ENCODE peak calls at places on chromosome 3, in four cellular contexts. G is mucosa of descending colon, A is endodermal cell, T is neuronal stem cell. H is an unnamed sample.

GRCh38 chr3:168034152-168034928 is 61.4 kb downstream of the GOLIM4 start:
- DNase-seq in G (no peak), A (no peak), T (no peak), H (no peak)

GRCh38 chr3:188941103-188941502 is 230.7 kb upstream of the TPRG1 start:
- DNase-seq in A (no peak), G (no peak), T (no peak), H (no peak)

GRCh38 chr3:128482175-128482856 is 10.7 kb downstream of the GATA2 start:
- DNase-seq in A (peak; percentile 66), G (no peak), T (no peak), H (no peak)

GRCh38 chr3:51929420-51930003 is 12.2 kb downstream of the RRP9 start:
- DNase-seq in G (no peak), T (no peak), A (peak; percentile 80), H (no peak)

GRCh38 chr3:49416867-49417266 is 4.6 kb downstream of the TCTA start:
- DNase-seq in G (peak; percentile 1), A (no peak), T (no peak), H (no peak)

GRCh38 chr3:121883507-121883906 is 10.7 kb upstream of the SLC15A2 start:
- DNase-seq in A (no peak), T (peak; percentile 0), G (no peak), H (peak; percentile 3)

GRCh38 chr3:47846880-47847248 is 43.9 kb downstream of the DHX30 start:
- DNase-seq in T (no peak), G (no peak), A (no peak), H (no peak)

GRCh38 chr3:87541711-87542110 is 265.3 kb upstream of the POU1F1 start:
- DNase-seq in T (no peak), G (no peak), A (no peak), H (no peak)

GRCh38 chr3:142861926-142862325 is 27.0 kb downstream of the PCOLCE2 start:
- DNase-seq in T (no peak), G (no peak), A (peak; percentile 72), H (no peak)

GRCh38 chr3:175149675-175150074 is 290.5 kb downstream of the NAALADL2 start:
- DNase-seq in A (no peak), T (no peak), G (no peak), H (peak; percentile 68)

GRCh38 chr3:14117468-14118399 is 6.9 kb downstream of the CHCHD4 start:
- DNase-seq in A (no peak), G (no peak), T (no peak), H (no peak)

GRCh38 chr3:151901282-151901945 is 28.0 kb downstream of the SUCNR1 start:
- DNase-seq in T (no peak), A (no peak), G (no peak), H (no peak)

GRCh38 chr3:149502438-149502837 is 27.9 kb downstream of the TM4SF4 start:
- DNase-seq in A (no peak), T (no peak), G (no peak), H (no peak)

GRCh38 chr3:182792901-182793662 is at the start of gene ATP11B:
- DNase-seq in G (peak; percentile 87), A (peak; percentile 87), T (peak; percentile 61), H (peak; percentile 79)

GRCh38 chr3:29167180-29167579 is 113.7 kb upstream of the RBMS3 start:
- DNase-seq in G (no peak), A (no peak), T (no peak), H (no peak)

GRCh38 chr3:50089603-50089945 is 855 bp downstream of the RBM5 start:
- DNase-seq in G (no peak), T (no peak), A (no peak), H (peak; percentile 19)

GRCh38 chr3:171704002-171704401 is 106.3 kb downstream of the PLD1 start:
- DNase-seq in G (no peak), T (no peak), A (peak; percentile 78), H (peak; percentile 28)

GRCh38 chr3:186826316-186826977 is 16.1 kb upstream of the ADIPOQ start:
- DNase-seq in T (no peak), G (no peak), A (peak; percentile 68), H (no peak)

GRCh38 chr3:23600178-23600577 is 205.6 kb upstream of the UBE2E1 start:
- DNase-seq in T (no peak), A (no peak), G (no peak), H (no peak)

GRCh38 chr3:49377483-49377882 is 19.3 kb upstream of the GPX1 start:
- DNase-seq in G (no peak), A (no peak), T (no peak), H (no peak)

GRCh38 chr3:33664195-33664594 is 53.9 kb downstream of the CLASP2 start:
- DNase-seq in A (no peak), G (no peak), T (no peak), H (no peak)

GRCh38 chr3:33660035-33660434 is 58.0 kb downstream of the CLASP2 start:
- DNase-seq in A (no peak), G (no peak), T (no peak), H (no peak)

GRCh38 chr3:33658039-33658438 is 60.0 kb downstream of the CLASP2 start:
- DNase-seq in T (no peak), A (no peak), G (no peak), H (no peak)

GRCh38 chr3:33663042-33663441 is 55.0 kb downstream of the CLASP2 start:
- DNase-seq in T (no peak), A (no peak), G (no peak), H (no peak)

DNA sequence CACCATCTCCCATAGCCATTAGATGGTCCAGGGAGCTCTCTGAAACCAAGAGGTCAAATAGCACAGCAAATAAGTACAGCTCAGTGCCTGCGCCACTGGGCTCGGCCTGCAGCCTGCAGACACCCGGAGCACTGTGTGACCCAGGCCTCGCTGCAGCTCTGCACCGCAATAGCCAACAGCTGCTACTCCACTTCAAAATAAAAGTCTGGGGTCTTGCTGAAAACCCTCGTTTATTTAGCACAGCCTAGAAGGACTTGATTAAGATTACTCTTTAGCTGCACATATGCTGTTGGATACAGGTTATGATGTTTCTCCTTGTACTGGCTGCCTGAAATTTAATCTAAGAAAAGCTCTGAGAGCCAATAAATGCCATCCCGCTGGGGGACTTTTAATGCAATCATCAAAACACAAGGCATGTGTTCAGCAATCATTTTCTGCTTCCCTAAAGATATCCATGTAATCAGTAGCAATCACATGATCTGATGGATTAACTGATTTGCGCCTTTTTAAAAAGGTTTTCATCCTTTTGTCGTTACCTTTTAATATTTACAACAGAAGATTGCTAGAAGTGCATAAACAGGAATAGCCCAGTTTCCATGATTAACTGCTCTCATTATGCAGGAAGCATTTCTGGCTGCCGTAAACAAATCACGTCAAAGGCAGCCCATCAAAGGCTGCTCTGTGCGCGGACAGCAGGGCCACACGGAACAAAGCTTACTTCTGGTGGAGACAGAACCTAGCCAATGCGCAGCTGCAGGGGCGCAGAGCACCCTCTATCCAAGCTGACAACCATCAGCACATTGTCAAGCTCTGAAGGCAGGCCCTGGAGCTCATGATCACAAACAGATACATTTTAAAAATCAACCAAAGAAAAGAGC is 58.8 kb downstream of the CLASP2 start:
- DNase-seq in A (peak; percentile 84), G (peak; percentile 71), T (peak; percentile 65), H (peak; percentile 55)
- H3K4me3 ChIP-seq in A (peak overlapping the region; percentile 73), G (no peak overlapping the region), T (peak overlapping the region; percentile 49), H (no peak overlapping the region)

GRCh38 chr3:125498630-125499029 is 21.4 kb downstream of the SNX4 start:
- DNase-seq in G (no peak), A (no peak), T (no peak), H (no peak)
- H3K36me3 ChIP-seq in G (peaks cover 4% of the 10 kb centered on the region), A (peaks cover 84% of the 10 kb centered on the region), T (peaks cover 11% of the 10 kb centered on the region), H (peaks cover 7% of the 10 kb centered on the region)

DNA sequence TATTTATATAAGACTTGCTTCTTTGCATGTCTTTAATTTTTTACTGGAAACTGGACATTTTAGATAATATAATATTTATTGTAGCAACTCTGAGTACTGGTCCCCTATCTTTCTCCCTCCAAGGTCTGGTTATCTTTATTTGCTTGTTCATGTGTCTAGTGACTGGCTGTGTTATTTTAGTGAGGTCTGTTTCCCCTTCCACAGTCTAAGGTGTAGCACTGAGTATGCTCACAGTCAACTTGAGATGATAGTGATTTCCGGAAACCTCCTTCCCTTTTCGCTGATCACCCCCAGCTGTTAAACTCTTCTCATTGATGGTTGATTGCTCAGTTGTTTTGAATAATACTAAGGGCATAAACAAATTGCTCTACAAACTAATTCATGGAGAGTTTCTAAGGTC is 37.0 kb downstream of the PCNP start:
- DNase-seq in T (no peak), G (no peak), A (no peak), H (no peak)
- H3K4me3 ChIP-seq in T (no peak overlapping the region), G (no peak overlapping the region), A (no peak overlapping the region), H (no peak overlapping the region)

DNA sequence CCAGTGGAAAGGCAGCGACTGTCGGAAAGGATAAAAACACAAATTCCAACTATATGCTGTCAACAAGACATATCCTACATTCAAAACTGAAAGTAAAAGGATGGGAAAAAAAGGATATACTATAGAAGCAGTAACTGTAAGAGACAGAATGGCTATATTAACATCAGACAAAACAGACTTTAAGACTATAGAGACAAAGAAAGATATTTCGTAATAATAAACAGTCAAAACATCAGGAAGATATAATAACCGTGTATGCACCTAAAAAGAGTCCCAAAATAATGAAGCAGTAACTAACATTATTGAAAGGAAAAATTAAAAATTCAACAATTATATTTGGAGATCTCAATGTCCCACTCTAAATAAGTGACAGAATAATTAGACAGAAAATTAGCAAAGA is 48.2 kb downstream of the ZNF148 start:
- DNase-seq in A (no peak), T (no peak), G (no peak), H (no peak)
- H3K36me3 ChIP-seq in A (peaks cover 24% of the 10 kb centered on the region), T (no peaks in the 10 kb centered on the region), G (no peaks in the 10 kb centered on the region), H (peaks cover 2% of the 10 kb centered on the region)

DNA sequence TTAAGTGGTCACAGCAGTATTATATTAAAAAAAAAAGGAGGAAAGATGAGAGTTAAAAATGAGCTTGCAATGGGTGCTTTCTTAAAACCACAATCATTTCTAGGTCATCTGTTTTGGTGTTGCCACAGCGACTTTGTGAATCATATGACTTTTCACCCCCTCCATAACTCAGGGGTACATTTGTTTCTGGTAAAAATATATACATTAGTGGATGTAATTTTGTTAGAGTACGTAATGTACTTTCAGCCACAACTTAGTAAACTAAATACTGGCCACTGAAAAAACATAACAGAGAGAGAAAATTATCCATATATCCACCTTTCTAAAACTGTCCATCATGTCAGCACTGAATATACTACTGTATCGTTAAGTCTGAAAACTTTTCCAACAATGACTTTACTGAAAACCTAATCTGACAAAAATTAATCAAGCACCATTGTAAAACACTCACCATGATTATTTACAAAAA is 3.4 kb downstream of the ANKRD28 start:
- DNase-seq in A (no peak), G (no peak), T (no peak), H (no peak)
- H3K4me3 ChIP-seq in A (no peak overlapping the region), G (no peak overlapping the region), T (no peak overlapping the region), H (no peak overlapping the region)

DNA sequence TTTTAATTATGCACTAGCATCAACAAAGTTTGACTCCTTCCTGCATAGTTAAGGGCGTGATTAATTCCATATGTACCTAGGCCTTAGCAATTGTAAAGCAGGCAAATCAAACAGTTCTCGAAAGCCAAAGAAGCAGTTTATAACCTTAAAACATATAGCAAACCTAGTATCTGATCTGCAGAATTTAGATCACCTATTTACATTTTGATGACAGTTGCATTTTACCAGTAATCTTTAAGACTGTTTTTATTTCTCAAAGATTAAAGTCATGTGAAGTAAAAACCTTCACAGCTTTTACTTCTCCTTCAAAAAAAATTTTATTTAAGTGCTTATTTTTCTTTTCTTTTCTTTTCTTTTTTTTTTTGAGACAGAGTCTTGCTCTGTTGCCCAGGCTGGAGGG is 20.9 kb upstream of the UBP1 start:
- DNase-seq in G (no peak), T (no peak), A (no peak), H (no peak)
- H3K36me3 ChIP-seq in G (no peaks in the 10 kb centered on the region), T (no peaks in the 10 kb centered on the region), A (no peaks in the 10 kb centered on the region), H (no peaks in the 10 kb centered on the region)